ENCODE peak calls at places on chromosome 13, in nine cellular contexts. U, I, X, Y, C, R, F, T and A are unnamed samples.

GRCh38 chr13:76425930-76426329 is 460.3 kb downstream of the KCTD12 start:
- DNase-seq in T (no peak), X (no peak), I (no peak), Y (no peak), C (no peak), F (no peak), R (no peak), U (peak), A (no peak)

GRCh38 chr13:51614350-51614786 is 30.1 kb downstream of the WDFY2 start:
- DNase-seq in I (no peak), F (peak), C (no peak), U (no peak), R (no peak), Y (peak), X (peak), T (peak), A (no peak)

GRCh38 chr13:46288570-46289259 is 77.0 kb downstream of the LRRC63 start:
- DNase-seq in I (no peak), Y (no peak), U (peak), R (peak), X (no peak), C (no peak), T (no peak), F (no peak), A (peak)

GRCh38 chr13:83450586-83450985 is 431.7 kb downstream of the SLITRK1 start:
- DNase-seq in X (no peak), T (no peak), Y (no peak), R (peak), U (peak), F (no peak), I (no peak), C (no peak), A (no peak)

GRCh38 chr13:81247711-81248110 is 906.8 kb upstream of the SPRY2 start:
- DNase-seq in C (no peak), Y (no peak), X (no peak), T (no peak), I (no peak), R (no peak), F (no peak), U (peak), A (no peak)

GRCh38 chr13:85313761-85314503 is 485.3 kb downstream of the SLITRK6 start:
- DNase-seq in T (no peak), F (no peak), R (no peak), I (no peak), X (no peak), U (peak), Y (no peak), C (no peak), A (peak)

GRCh38 chr13:30725331-30726085 is 9.8 kb upstream of the ALOX5AP start:
- DNase-seq in R (no peak), C (no peak), F (no peak), T (no peak), Y (peak), X (peak), U (no peak), I (no peak), A (no peak)

GRCh38 chr13:34733720-34734119 is 208.3 kb upstream of the NBEA start:
- DNase-seq in F (no peak), C (no peak), T (no peak), U (no peak), Y (no peak), R (peak), X (no peak), I (no peak), A (no peak)

GRCh38 chr13:58318495-58319167 is 687.1 kb downstream of the PCDH17 start:
- DNase-seq in R (no peak), X (no peak), C (no peak), T (no peak), U (no peak), I (peak), Y (no peak), F (no peak), A (no peak)

GRCh38 chr13:75432811-75433244 is 49.1 kb downstream of the TBC1D4 start:
- DNase-seq in Y (no peak), F (no peak), I (no peak), X (no peak), T (no peak), C (no peak), R (no peak), U (no peak), A (no peak)

GRCh38 chr13:103157434-103158145 is 91.4 kb upstream of the SLC10A2 start:
- DNase-seq in F (no peak), I (no peak), R (no peak), Y (no peak), T (no peak), U (no peak), X (peak), C (no peak), A (no peak)

GRCh38 chr13:74794582-74794981 is 660.4 kb upstream of the KLF12 start:
- DNase-seq in I (no peak), Y (no peak), F (no peak), R (no peak), U (no peak), C (no peak), X (no peak), T (no peak), A (no peak)

GRCh38 chr13:106063591-106064308 is 471.7 kb downstream of the EFNB2 start:
- DNase-seq in I (no peak), U (peak), X (no peak), C (no peak), Y (no peak), F (no peak), R (no peak), T (no peak), A (peak)

GRCh38 chr13:64371045-64371444 is 2859.1 kb downstream of the PCDH9 start:
- DNase-seq in C (no peak), T (no peak), X (no peak), F (no peak), U (peak), Y (no peak), I (no peak), R (no peak), A (peak)

GRCh38 chr13:27607125-27607524 is 13.2 kb downstream of the LNX2 start:
- DNase-seq in T (no peak), R (no peak), Y (peak), X (no peak), C (no peak), I (no peak), U (peak), F (no peak), A (peak)

GRCh38 chr13:97192166-97192565 is 30.0 kb upstream of the MBNL2 start:
- DNase-seq in Y (no peak), F (no peak), U (no peak), X (no peak), R (no peak), C (no peak), T (no peak), I (no peak), A (no peak)

GRCh38 chr13:20801704-20802103 is 27.9 kb upstream of the EEF1AKMT1 start:
- DNase-seq in X (no peak), Y (no peak), F (no peak), R (no peak), U (no peak), C (no peak), I (no peak), T (no peak), A (no peak)

GRCh38 chr13:22229916-22230315 is 559.0 kb downstream of the FGF9 start:
- DNase-seq in U (no peak), R (no peak), T (no peak), C (no peak), F (no peak), Y (no peak), X (no peak), I (no peak), A (no peak)

GRCh38 chr13:79060216-79060615 is 345.8 kb downstream of the RBM26 start:
- DNase-seq in R (no peak), F (no peak), Y (no peak), X (no peak), U (no peak), C (no peak), T (no peak), I (no peak), A (no peak)
- TF ChIP-seq CTCF in R (peak), F (no peak), Y (no peak), X (peak), U (peak), C (no peak), T (no peak), I (no peak), A (no peak)

GRCh38 chr13:89279374-89279773 is 1608.2 kb downstream of the SLITRK5 start:
- DNase-seq in T (no peak), C (no peak), Y (no peak), X (no peak), R (no peak), U (peak), F (no peak), I (no peak), A (no peak)
- H3K27ac ChIP-seq in T (no peak), C (no peak), Y (no peak), X (no peak), R (no peak), U (no peak), F (no peak), I (no peak), A (no peak)

GRCh38 chr13:72145383-72145782 is 278.4 kb upstream of the DACH1 start:
- DNase-seq in T (no peak), U (no peak), Y (no peak), I (no peak), R (no peak), X (no peak), F (no peak), C (no peak), A (no peak)
- TF ChIP-seq CTCF in T (no peak), U (no peak), Y (no peak), I (no peak), R (no peak), X (no peak), F (no peak), C (no peak), A (no peak)

DNA sequence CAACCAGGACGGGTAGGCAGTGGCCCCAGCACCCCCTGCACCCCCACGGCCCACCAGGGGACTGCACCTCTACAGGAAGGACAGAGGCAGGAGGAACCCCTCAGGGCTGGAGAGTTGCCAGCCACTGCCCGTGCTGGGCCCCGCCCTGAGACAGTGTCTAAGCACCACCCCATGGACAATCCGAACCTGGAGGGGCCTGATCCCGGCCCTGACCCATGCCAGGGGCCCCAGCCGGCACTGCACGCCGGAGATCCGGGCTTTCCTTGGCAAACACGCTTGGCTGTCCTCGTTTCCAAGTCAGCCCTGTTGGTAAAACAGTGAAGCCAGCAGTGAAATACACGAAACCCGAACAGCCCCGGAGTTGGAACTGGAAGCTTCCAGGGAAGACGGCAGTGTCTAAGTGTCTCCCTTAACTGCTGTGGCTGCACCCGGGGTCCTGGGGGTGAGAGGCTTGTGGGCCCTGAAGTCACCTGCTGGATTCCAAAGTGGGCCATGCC is 31.1 kb downstream of the RASA3 start:
- DNase-seq in Y (peak), R (no peak), X (no peak), U (no peak), I (peak), T (no peak), C (no peak), F (peak), A (no peak)
- H3K27ac ChIP-seq in Y (peak), R (no peak), X (peak), U (no peak), I (no peak), T (peak), C (no peak), F (no peak), A (peak)

DNA sequence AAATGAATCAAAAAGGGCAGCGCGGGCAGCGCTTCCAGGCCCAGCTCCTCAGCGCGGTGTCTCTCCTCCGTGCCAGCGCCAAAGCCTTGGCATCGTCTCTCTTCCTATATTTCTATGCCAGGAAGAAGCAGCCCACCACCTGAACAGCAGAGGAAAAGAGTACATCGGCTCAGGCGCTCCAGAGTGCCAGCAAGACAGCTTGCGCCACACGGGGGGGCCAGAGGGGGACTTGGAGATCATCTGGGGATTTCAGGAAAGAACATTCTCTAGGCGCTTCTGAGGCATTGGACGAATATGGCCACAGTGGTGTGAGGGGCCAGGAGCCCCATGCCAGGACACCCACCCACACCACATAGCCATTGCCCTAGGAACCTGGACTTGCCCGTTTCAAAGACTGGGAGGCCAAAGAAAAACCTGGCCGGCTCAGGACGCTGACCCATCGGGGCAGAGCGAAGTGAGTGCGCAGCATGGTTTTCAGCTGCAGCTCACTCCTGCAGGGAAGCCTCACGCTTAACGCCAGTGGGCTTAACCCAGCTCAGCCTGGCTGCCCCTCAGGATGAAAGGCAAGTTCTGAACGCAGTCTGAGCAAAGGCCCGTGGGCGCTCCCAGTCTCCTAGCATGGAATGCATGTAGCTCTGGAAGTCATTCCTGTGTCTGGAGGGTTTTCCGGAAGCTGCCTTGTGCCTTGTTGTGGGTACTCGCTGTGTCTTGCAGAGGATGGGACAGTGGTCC is 62.1 kb downstream of the GGACT start:
- DNase-seq in F (no peak), I (no peak), Y (no peak), C (no peak), X (peak), R (peak), T (no peak), U (no peak), A (no peak)
- TF ChIP-seq CTCF in F (no peak), I (no peak), Y (no peak), C (no peak), X (no peak), R (peak), T (no peak), U (no peak), A (no peak)

GRCh38 chr13:31881495-31881882 is 142.2 kb downstream of the RXFP2 start:
- DNase-seq in Y (no peak), T (no peak), U (no peak), X (no peak), F (no peak), C (no peak), R (no peak), I (no peak), A (no peak)
- H3K27ac ChIP-seq in Y (no peak), T (no peak), U (no peak), X (no peak), F (no peak), C (no peak), R (no peak), I (no peak), A (no peak)

DNA sequence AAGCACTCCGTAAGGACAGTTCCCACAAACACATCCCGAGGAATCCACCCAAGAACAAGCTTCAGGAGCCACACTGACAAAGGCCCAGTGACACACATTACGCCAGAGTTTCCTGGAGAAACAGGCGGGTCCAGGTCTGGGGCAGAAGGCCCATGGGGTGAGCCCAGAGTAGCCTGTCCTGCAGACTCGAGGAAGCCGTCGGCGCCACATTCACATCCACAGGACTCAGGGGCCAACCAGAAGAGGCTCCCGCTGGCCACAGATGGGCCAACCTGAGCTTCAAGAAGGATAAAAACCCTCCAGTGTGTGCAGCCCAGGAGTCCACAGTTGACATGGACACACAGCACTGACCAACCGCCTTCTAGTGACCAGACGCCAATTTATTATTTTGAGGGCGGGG is 31.3 kb downstream of the GRTP1 start:
- DNase-seq in X (no peak), R (no peak), F (no peak), T (no peak), Y (no peak), I (peak), U (no peak), C (no peak), A (no peak)
- TF ChIP-seq CTCF in X (no peak), R (no peak), F (no peak), T (no peak), Y (no peak), I (no peak), U (no peak), C (no peak), A (no peak)